ENCODE peak calls at places on chromosomes 13 and 19, in four cellular contexts. One of them, this sample, is unnamed.

GRCh38 chr13:76380436-76381065 is 505.7 kb downstream of the KCTD12 start:
- DNase-seq in IMR-90: peak
- DNase-seq in K562: no peak
- DNase-seq in HepG2: no peak
- DNase-seq in this sample: no peak

GRCh38 chr19:16368385-16369305 is 44.0 kb downstream of the KLF2 start:
- DNase-seq in IMR-90: no peak
- DNase-seq in K562: no peak
- DNase-seq in HepG2: peak
- DNase-seq in this sample: no peak

GRCh38 chr13:46492946-46493345 is 60.0 kb upstream of the LRCH1 start:
- DNase-seq in IMR-90: peak
- DNase-seq in K562: peak
- DNase-seq in HepG2: peak
- DNase-seq in this sample: peak

GRCh38 chr19:3670258-3670795 is 29.9 kb downstream of the PIP5K1C start:
- DNase-seq in IMR-90: peak
- DNase-seq in K562: peak
- DNase-seq in HepG2: no peak
- DNase-seq in this sample: peak

GRCh38 chr19:38183227-38183914 is 40.7 kb downstream of the DPF1 start:
- DNase-seq in IMR-90: no peak
- DNase-seq in K562: peak
- DNase-seq in HepG2: no peak
- DNase-seq in this sample: no peak

GRCh38 chr19:47660435-47660832 is 51.5 kb downstream of the BICRA start:
- DNase-seq in IMR-90: no peak
- DNase-seq in K562: no peak
- DNase-seq in HepG2: peak
- DNase-seq in this sample: no peak

GRCh38 chr19:13788991-13789390 is 6.3 kb upstream of the ZSWIM4 start:
- DNase-seq in IMR-90: peak
- DNase-seq in K562: no peak
- DNase-seq in HepG2: no peak
- DNase-seq in this sample: no peak

GRCh38 chr13:30464496-30465351 is 1.0 kb downstream of the HMGB1 start:
- DNase-seq in IMR-90: peak
- DNase-seq in K562: peak
- DNase-seq in HepG2: peak
- DNase-seq in this sample: peak

GRCh38 chr13:77565635-77566034 is 30.1 kb downstream of the SCEL start:
- DNase-seq in IMR-90: peak
- DNase-seq in K562: peak
- DNase-seq in HepG2: peak
- DNase-seq in this sample: peak

GRCh38 chr13:102033719-102034446 is 368.0 kb downstream of the FGF14 start:
- DNase-seq in IMR-90: no peak
- DNase-seq in K562: no peak
- DNase-seq in HepG2: no peak
- DNase-seq in this sample: no peak

GRCh38 chr13:113562085-113562749 is 22.3 kb upstream of the TFDP1 start:
- DNase-seq in IMR-90: peak
- DNase-seq in K562: peak
- DNase-seq in HepG2: peak
- DNase-seq in this sample: peak

GRCh38 chr19:58053480-58054156 is 5.5 kb upstream of the ZNF135 start:
- DNase-seq in IMR-90: no peak
- DNase-seq in K562: no peak
- DNase-seq in HepG2: no peak
- DNase-seq in this sample: no peak

GRCh38 chr19:58055483-58055874 is 3.6 kb upstream of the ZNF135 start:
- DNase-seq in IMR-90: no peak
- DNase-seq in K562: no peak
- DNase-seq in HepG2: no peak
- DNase-seq in this sample: no peak

GRCh38 chr19:58056261-58056660 is 2.8 kb upstream of the ZNF135 start:
- DNase-seq in IMR-90: no peak
- DNase-seq in K562: no peak
- DNase-seq in HepG2: no peak
- DNase-seq in this sample: no peak

GRCh38 chr19:58054792-58055482 is 4.1 kb upstream of the ZNF135 start:
- DNase-seq in IMR-90: peak
- DNase-seq in K562: no peak
- DNase-seq in HepG2: no peak
- DNase-seq in this sample: no peak

DNA sequence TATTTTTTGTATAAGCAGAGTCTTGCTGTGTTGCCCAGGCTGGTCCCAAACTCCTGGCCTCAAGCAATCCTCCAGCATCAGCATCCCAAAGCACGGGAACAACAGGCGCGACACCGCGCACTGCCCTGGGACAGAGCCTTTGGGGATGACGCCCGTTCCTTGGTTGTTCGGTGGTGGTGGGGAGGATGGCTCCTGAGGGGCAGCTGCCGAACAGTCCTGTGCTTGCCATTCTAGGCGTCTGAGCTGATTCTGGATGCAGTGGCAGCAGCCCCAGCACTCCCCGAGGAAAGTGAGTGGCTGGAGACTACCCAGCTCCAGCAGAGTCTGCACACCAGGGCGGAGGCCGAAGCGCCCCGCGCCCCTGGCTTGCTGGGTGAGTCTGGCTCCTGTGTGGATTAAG is 6.8 kb upstream of the ZNF135 start:
- DNase-seq in IMR-90: no peak
- DNase-seq in K562: no peak
- DNase-seq in HepG2: no peak
- DNase-seq in this sample: no peak
- TF ChIP-seq BHLHE40 in IMR-90: no peak
- TF ChIP-seq BHLHE40 in K562: no peak
- TF ChIP-seq BHLHE40 in HepG2: no peak
- TF ChIP-seq BHLHE40 in this sample: no peak

GRCh38 chr13:28564030-28564429 is 69.1 kb upstream of the FLT1 start:
- DNase-seq in IMR-90: no peak
- DNase-seq in K562: no peak
- DNase-seq in HepG2: no peak
- DNase-seq in this sample: no peak
- TF ChIP-seq MAFK in IMR-90: no peak
- TF ChIP-seq MAFK in K562: no peak
- TF ChIP-seq MAFK in HepG2: no peak
- TF ChIP-seq MAFK in this sample: no peak

DNA sequence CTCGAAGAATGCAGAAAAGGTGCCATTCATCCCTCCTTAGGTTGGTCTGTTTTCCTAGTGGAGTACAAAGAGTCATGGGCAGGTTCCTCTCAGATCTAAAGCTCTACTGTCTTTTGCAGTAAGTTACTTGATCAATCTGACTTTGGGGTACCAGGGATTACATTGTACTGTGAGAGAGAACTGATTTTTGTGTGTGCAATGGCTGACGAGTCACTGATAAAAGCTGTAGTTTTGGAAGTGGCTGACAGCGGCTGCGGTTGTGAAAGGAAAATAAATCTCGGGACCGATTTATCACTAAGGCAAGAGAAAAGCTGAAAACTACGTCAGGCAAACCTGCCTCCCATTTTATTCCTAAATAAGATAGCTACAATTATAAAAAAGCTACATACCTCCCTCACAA is 26.9 kb downstream of the UTP14C start:
- DNase-seq in IMR-90: no peak
- DNase-seq in K562: no peak
- DNase-seq in HepG2: no peak
- DNase-seq in this sample: no peak
- TF ChIP-seq BHLHE40 in IMR-90: no peak
- TF ChIP-seq BHLHE40 in K562: no peak
- TF ChIP-seq BHLHE40 in HepG2: no peak
- TF ChIP-seq BHLHE40 in this sample: no peak

DNA sequence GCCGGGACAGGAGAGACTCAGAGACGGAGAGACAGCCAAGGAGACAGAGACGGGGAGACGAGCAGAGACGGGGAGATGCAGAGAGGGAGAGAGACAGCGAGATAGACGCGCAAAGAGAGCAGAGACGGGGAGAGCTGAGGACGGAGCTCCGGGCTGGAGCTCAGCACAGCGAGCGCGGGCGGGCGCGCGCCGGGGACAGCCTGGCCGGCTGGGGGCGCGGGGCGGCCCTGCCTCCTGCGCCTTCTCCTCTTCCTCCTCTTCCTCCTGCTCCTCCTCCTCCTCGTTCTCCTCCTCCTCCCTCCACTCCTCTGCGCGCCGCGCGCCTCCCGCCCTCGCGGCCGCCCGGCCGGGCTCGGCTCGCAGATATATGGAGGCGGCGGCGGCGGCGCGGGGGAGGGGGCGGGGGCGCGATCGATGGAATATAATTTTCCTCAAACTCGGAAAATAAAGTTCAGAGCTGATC is at the start of gene ERFL:
- DNase-seq in IMR-90: no peak
- DNase-seq in K562: peak
- DNase-seq in HepG2: no peak
- DNase-seq in this sample: no peak
- TF ChIP-seq MAFK in IMR-90: no peak
- TF ChIP-seq MAFK in K562: no peak
- TF ChIP-seq MAFK in HepG2: no peak
- TF ChIP-seq MAFK in this sample: no peak

DNA sequence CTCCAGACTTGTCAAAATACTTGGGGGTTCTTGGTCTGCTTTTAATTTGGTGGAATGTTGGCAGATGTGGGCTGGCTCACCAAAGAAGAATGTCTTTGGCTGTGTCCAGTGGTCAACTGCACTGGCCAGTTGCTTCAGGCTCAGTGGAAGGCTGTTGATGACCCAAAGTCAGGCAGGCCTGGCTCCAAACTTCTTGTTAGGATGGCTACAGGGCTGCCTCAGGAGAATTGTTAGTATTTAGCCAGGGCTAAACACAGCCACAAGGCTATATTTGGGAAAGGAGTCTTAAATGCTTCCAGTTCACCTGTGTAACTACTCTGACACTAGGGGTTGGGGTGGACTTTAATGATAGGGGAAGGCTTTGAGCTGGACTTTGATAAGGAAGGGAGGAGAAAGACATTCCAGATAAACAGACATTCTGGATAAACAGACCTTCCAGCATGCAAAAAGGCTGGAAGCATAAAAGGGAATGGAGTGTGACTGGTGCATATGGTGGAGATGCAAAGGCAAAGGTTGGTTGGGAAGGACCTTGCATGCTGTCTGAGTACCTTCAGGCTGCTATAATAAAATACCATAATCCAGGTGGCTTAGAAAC is 116.8 kb downstream of the FOXO1 start:
- DNase-seq in IMR-90: no peak
- DNase-seq in K562: no peak
- DNase-seq in HepG2: peak
- DNase-seq in this sample: no peak
- TF ChIP-seq BHLHE40 in IMR-90: no peak
- TF ChIP-seq BHLHE40 in K562: no peak
- TF ChIP-seq BHLHE40 in HepG2: no peak
- TF ChIP-seq BHLHE40 in this sample: no peak